ENCODE peak calls at places on chromosomes 5 and 9, in seven cellular contexts. P is IMR-90, K is ovary, F is esophagus squamous epithelium, G is prostate gland, I is thyroid gland, Z is transverse colon. A is an unnamed sample.

GRCh38 chr5:145718956-145719355 is 116.2 kb downstream of the PRELID2 start:
- DNase-seq in P (peak), K (no peak), F (no peak), G (no peak), I (no peak), Z (no peak), A (no peak)

GRCh38 chr9:21616082-21616778 is 134.1 kb upstream of the IFNE start:
- DNase-seq in P (peak), K (no peak), F (no peak), G (no peak), I (no peak), Z (no peak), A (no peak)

GRCh38 chr5:66615894-66616293 is 19.7 kb downstream of the MAST4 start:
- DNase-seq in P (no peak), K (no peak), F (no peak), G (no peak), I (no peak), Z (no peak), A (no peak)

GRCh38 chr5:155024015-155024414 is 10.5 kb downstream of the KIF4B start:
- DNase-seq in P (no peak), K (no peak), F (no peak), G (no peak), I (no peak), Z (no peak), A (no peak)

GRCh38 chr5:133662578-133662977 is 50.2 kb upstream of the FSTL4 start:
- DNase-seq in P (no peak), K (no peak), F (no peak), G (no peak), I (peak), Z (no peak), A (no peak)

GRCh38 chr9:2173170-2173569 is 158.0 kb downstream of the SMARCA2 start:
- DNase-seq in P (no peak), K (no peak), F (no peak), G (no peak), I (no peak), Z (no peak), A (no peak)

GRCh38 chr9:136095495-136096058 is 488 bp upstream of the NACC2 start:
- DNase-seq in P (peak), K (peak), F (no peak), G (no peak), I (peak), Z (no peak), A (peak)

GRCh38 chr5:158686240-158686639 is 413.5 kb downstream of the EBF1 start:
- DNase-seq in P (no peak), K (no peak), F (no peak), G (no peak), I (no peak), Z (no peak), A (no peak)

GRCh38 chr5:176851871-176852270 is 41.5 kb downstream of the UNC5A start:
- DNase-seq in P (no peak), K (no peak), F (no peak), G (no peak), I (no peak), Z (no peak), A (no peak)

GRCh38 chr5:147234825-147235635 is at the start of gene STK32A:
- DNase-seq in P (no peak), K (peak), F (no peak), G (no peak), I (peak), Z (peak), A (peak)

GRCh38 chr9:128027166-128027539 is 40.0 kb downstream of the NAIF1 start:
- DNase-seq in P (no peak), K (no peak), F (no peak), G (no peak), I (no peak), Z (peak), A (no peak)

GRCh38 chr5:55570026-55570425 is 35.3 kb upstream of the PLPP1 start:
- DNase-seq in P (peak), K (no peak), F (no peak), G (no peak), I (no peak), Z (no peak), A (no peak)

GRCh38 chr5:173327084-173327947 is 898 bp downstream of the STC2 start:
- DNase-seq in P (peak), K (no peak), F (no peak), G (no peak), I (peak), Z (no peak), A (no peak)

GRCh38 chr9:89021154-89021803 is 30.0 kb downstream of the S1PR3 start:
- DNase-seq in P (peak), K (peak), F (no peak), G (no peak), I (peak), Z (no peak), A (peak)

GRCh38 chr5:128413356-128413755 is 124.7 kb downstream of the FBN2 start:
- DNase-seq in P (peak), K (no peak), F (no peak), G (no peak), I (no peak), Z (no peak), A (no peak)

GRCh38 chr5:87074934-87075541 is 192.6 kb upstream of the RASA1 start:
- DNase-seq in P (no peak), K (no peak), F (no peak), G (no peak), I (no peak), Z (peak), A (no peak)

GRCh38 chr5:77211013-77211690 is 672 bp downstream of the PDE8B start:
- DNase-seq in P (no peak), K (no peak), F (no peak), G (peak), I (peak), Z (no peak), A (no peak)

GRCh38 chr9:3360245-3360644 is 165.6 kb downstream of the RFX3 start:
- DNase-seq in P (no peak), K (no peak), F (no peak), G (no peak), I (no peak), Z (no peak), A (no peak)

GRCh38 chr9:109249615-109250014 is 71.2 kb downstream of the EPB41L4B start:
- DNase-seq in P (no peak), K (no peak), F (no peak), G (no peak), I (no peak), Z (no peak), A (no peak)
- TF ChIP-seq CTCF in P (no peak), K (no peak), F (no peak), G (no peak), I (no peak), Z (no peak), A (no peak)

GRCh38 chr9:131579789-131580211 is 34.5 kb downstream of the PRRT1B start:
- DNase-seq in P (no peak), K (no peak), F (no peak), G (no peak), I (no peak), Z (no peak), A (no peak)

GRCh38 chr9:131577005-131578000 is 32.0 kb downstream of the PRRT1B start:
- DNase-seq in P (no peak), K (no peak), F (no peak), G (no peak), I (no peak), Z (no peak), A (no peak)

GRCh38 chr9:131580358-131580757 is 35.0 kb downstream of the PRRT1B start:
- DNase-seq in P (no peak), K (no peak), F (no peak), G (no peak), I (no peak), Z (no peak), A (no peak)

GRCh38 chr9:131578016-131578415 is 32.7 kb downstream of the PRRT1B start:
- DNase-seq in P (no peak), K (no peak), F (no peak), G (no peak), I (no peak), Z (no peak), A (no peak)

GRCh38 chr9:131578778-131579504 is 33.6 kb downstream of the PRRT1B start:
- DNase-seq in P (no peak), K (no peak), F (no peak), G (no peak), I (peak), Z (peak), A (no peak)
- TF ChIP-seq POLR2A in P (no peak), K (no peak), F (no peak), G (no peak), I (no peak), Z (no peak), A (no peak)

GRCh38 chr9:95511232-95511951 is 5.4 kb downstream of the PTCH1 start:
- DNase-seq in P (peak), K (peak), F (no peak), G (peak), I (peak), Z (peak), A (peak)

GRCh38 chr9:95510610-95511231 is 6.0 kb downstream of the PTCH1 start:
- DNase-seq in P (peak), K (peak), F (peak), G (peak), I (peak), Z (peak), A (peak)

GRCh38 chr9:95508968-95509850 is 7.6 kb downstream of the PTCH1 start:
- DNase-seq in P (peak), K (peak), F (no peak), G (peak), I (peak), Z (peak), A (peak)

GRCh38 chr9:95508242-95508967 is 8.4 kb downstream of the PTCH1 start:
- DNase-seq in P (no peak), K (peak), F (no peak), G (no peak), I (peak), Z (no peak), A (no peak)

DNA sequence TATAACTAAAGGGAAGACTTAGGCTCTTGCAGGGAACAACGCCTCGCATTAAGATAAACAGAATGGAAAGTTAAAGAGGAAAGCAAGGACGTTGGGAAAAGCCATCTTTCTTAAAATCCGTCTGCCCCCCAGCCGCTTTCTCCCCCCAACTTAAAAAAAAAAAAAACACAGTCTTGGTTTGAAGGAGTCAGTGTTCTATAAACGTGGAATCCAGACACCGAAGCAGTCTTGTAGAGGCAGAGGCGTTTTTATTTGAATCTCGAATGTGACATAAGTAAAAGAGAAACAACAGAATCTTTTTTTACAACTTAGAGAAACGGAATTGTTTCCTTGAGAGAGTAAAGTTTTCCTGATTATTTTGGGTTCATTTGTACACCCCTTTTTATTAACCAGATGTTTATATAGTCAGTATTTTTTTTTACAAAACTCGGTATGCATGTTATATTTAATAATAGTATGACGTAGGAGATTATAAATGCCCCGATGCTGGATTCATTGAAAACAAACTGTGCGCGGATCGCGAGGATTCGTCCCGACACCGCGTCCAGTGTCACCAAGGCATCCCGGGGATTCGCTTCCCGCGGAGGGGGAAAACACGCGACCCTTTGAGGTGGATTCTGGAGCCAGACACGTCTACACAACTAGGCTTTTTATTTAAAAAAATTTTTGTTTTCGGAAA is 6.8 kb downstream of the PTCH1 start:
- DNase-seq in P (no peak), K (peak), F (no peak), G (no peak), I (peak), Z (peak), A (no peak)
- H3K4me3 ChIP-seq in P (peak), K (peak), F (peak), G (peak), I (no peak), Z (peak), A (peak)

DNA sequence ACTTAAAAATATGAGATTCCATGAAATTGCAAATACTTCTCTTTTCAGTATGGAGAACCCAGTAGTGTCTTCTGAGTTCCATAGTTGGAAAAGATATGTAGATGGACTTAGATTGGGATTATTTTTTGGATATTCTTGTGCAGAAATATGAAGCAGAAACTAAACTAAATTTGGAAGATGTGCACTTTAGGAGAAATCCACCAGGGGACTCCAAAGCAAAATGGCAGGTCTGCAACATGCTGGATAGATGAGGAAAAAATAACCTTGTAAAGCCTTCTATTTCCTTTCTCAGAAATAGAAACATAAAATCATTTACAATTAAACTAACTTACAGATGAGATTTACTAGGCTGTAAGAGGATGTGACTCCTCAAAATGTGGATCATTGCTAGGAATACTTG is 49.2 kb upstream of the MINAR2 start:
- DNase-seq in P (no peak), K (no peak), F (no peak), G (no peak), I (no peak), Z (no peak), A (no peak)
- TF ChIP-seq CTCF in P (no peak), K (no peak), F (no peak), G (no peak), I (no peak), Z (no peak), A (no peak)

GRCh38 chr9:129879991-129880653 is 44.9 kb downstream of the USP20 start:
- DNase-seq in P (no peak), K (no peak), F (no peak), G (no peak), I (no peak), Z (no peak), A (no peak)
- TF ChIP-seq POLR2A in P (no peak), K (no peak), F (no peak), G (no peak), I (no peak), Z (no peak), A (no peak)

A was measured in stomach.